ENCODE peak calls at places on chromosomes 3 and 15, in six cellular contexts. J is Panc1, I is breast epithelium, X is mammary epithelial cell, F is trophoblast cell, T is endodermal cell. R is an unnamed sample.
A peak's percentile ranks its signal among the peaks of the same experiment; 100 is the strongest.

GRCh38 chr15:73935547-73935946 is 9.3 kb downstream of the LOXL1 start:
- DNase-seq in F (no peak), I (no peak), J (no peak), T (no peak), X (peak; percentile 54), R (no peak)

GRCh38 chr3:51137715-51138114 is 247.4 kb upstream of the MANF start:
- DNase-seq in F (no peak), T (no peak), I (no peak), J (no peak), X (no peak), R (no peak)

GRCh38 chr3:147191795-147192385 is 214.5 kb downstream of the ZIC4 start:
- DNase-seq in X (peak; percentile 31), I (no peak), F (peak; percentile 10), T (peak; percentile 81), J (peak; percentile 42), R (no peak)

GRCh38 chr3:172868565-172869172 is 118.1 kb downstream of the ECT2 start:
- DNase-seq in X (no peak), J (no peak), T (no peak), I (no peak), F (no peak), R (no peak)

GRCh38 chr15:101675796-101676582 is 23.8 kb upstream of the TM2D3 start:
- DNase-seq in I (no peak), X (peak; percentile 61), F (no peak), T (peak; percentile 60), J (no peak), R (peak; percentile 66)

GRCh38 chr15:57611938-57612337 is 20.2 kb downstream of the MYZAP start:
- DNase-seq in T (peak; percentile 57), X (peak; percentile 89), I (no peak), J (no peak), F (no peak), R (no peak)

GRCh38 chr3:33067484-33067883 is 29.5 kb downstream of the GLB1 start:
- DNase-seq in I (no peak), T (peak; percentile 29), X (no peak), J (no peak), F (peak; percentile 9), R (no peak)

GRCh38 chr3:183381179-183381578 is 47.2 kb downstream of the MCF2L2 start:
- DNase-seq in X (peak; percentile 80), F (peak; percentile 71), J (no peak), T (no peak), I (no peak), R (no peak)

GRCh38 chr15:61393949-61394348 is 164.8 kb upstream of the RORA start:
- DNase-seq in X (no peak), F (no peak), J (no peak), T (no peak), I (no peak), R (no peak)

GRCh38 chr15:75455982-75456531 is 4.6 kb upstream of the SIN3A start:
- DNase-seq in T (peak; percentile 86), X (peak; percentile 71), I (no peak), J (no peak), F (peak; percentile 86), R (peak; percentile 64)

GRCh38 chr15:75397494-75397893 is 29.1 kb upstream of the MAN2C1 start:
- DNase-seq in X (peak; percentile 3), I (no peak), T (no peak), F (no peak), J (no peak), R (no peak)

GRCh38 chr3:79380581-79380980 is 387.2 kb downstream of the ROBO1 start:
- DNase-seq in J (no peak), X (no peak), F (no peak), I (no peak), T (no peak), R (no peak)

GRCh38 chr3:107986505-107986904 is 104.3 kb downstream of the CD47 start:
- DNase-seq in X (no peak), J (no peak), I (no peak), F (no peak), T (no peak), R (no peak)

GRCh38 chr3:170410428-170411029 is 8.1 kb upstream of the CLDN11 start:
- DNase-seq in X (no peak), I (no peak), F (no peak), J (peak; percentile 15), T (no peak), R (no peak)

GRCh38 chr15:39999538-39999937 is 39.4 kb downstream of the SRP14 start:
- DNase-seq in X (no peak), J (no peak), T (no peak), I (no peak), F (no peak), R (no peak)

GRCh38 chr15:61243984-61244593 is 15.0 kb upstream of the RORA start:
- DNase-seq in T (no peak), X (no peak), F (no peak), J (no peak), I (no peak), R (no peak)

GRCh38 chr15:45121706-45122417 is 7.7 kb downstream of the DUOXA2 start:
- DNase-seq in T (no peak), J (peak; percentile 18), X (peak; percentile 90), I (no peak), F (peak; percentile 46), R (no peak)

GRCh38 chr15:68365140-68365745 is 66.7 kb downstream of the ITGA11 start:
- DNase-seq in F (no peak), I (no peak), T (no peak), J (no peak), X (no peak), R (no peak)

GRCh38 chr3:51391566-51392300 is 648 bp downstream of the RBM15B start:
- DNase-seq in X (peak; percentile 37), F (peak; percentile 38), J (no peak), I (no peak), T (peak; percentile 68), R (no peak)

GRCh38 chr3:172065967-172066762 is 26.8 kb downstream of the FNDC3B start:
- DNase-seq in F (no peak), X (no peak), J (no peak), I (no peak), T (no peak), R (no peak)

GRCh38 chr15:81329446-81329845 is 5.5 kb upstream of the STARD5 start:
- DNase-seq in J (no peak), I (no peak), F (no peak), X (no peak), T (no peak), R (no peak)

DNA sequence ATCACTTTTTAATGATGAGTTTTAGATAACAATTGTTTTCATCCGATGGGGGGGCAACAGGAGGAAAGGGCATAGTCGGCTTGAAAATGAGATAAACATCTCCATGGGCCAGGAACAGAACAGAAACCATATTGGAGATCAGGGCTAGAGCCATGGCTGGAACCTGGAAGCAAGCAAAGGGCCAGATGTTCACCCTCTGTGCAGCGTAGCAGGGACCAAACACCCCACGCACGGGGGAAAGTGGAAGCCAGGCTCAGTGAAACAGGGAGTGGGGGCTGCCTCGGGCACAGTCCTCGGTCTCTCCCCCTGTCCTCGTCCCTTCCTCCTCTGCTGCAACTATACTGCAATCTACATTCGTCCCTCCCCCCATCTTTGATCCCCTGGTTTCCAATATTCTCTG is 121.7 kb downstream of the XXYLT1 start:
- DNase-seq in J (no peak), X (no peak), F (no peak), I (no peak), T (no peak), R (no peak)
- H3K4me1 ChIP-seq in J (peaks cover 63% of the 10 kb centered on the region), X (no peaks in the 10 kb centered on the region), F (no peaks in the 10 kb centered on the region), I (peaks cover under 1% of the 10 kb centered on the region), T (peaks cover 19% of the 10 kb centered on the region), R (peaks cover 22% of the 10 kb centered on the region)

GRCh38 chr15:77032647-77033416 is 37.9 kb downstream of the PSTPIP1 start:
- DNase-seq in F (no peak), X (no peak), J (no peak), I (peak; percentile 46), T (no peak), R (no peak)

GRCh38 chr15:77030928-77031375 is 36.0 kb downstream of the PSTPIP1 start:
- DNase-seq in F (no peak), X (no peak), T (peak; percentile 47), J (no peak), I (peak; percentile 39), R (peak; percentile 28)

GRCh38 chr15:77032052-77032646 is 37.2 kb downstream of the PSTPIP1 start:
- DNase-seq in X (no peak), I (peak; percentile 36), F (no peak), J (no peak), T (no peak), R (peak; percentile 29)

GRCh38 chr15:77030042-77030927 is 35.4 kb downstream of the PSTPIP1 start:
- DNase-seq in T (peak; percentile 67), J (no peak), I (no peak), F (no peak), X (no peak), R (peak; percentile 63)

DNA sequence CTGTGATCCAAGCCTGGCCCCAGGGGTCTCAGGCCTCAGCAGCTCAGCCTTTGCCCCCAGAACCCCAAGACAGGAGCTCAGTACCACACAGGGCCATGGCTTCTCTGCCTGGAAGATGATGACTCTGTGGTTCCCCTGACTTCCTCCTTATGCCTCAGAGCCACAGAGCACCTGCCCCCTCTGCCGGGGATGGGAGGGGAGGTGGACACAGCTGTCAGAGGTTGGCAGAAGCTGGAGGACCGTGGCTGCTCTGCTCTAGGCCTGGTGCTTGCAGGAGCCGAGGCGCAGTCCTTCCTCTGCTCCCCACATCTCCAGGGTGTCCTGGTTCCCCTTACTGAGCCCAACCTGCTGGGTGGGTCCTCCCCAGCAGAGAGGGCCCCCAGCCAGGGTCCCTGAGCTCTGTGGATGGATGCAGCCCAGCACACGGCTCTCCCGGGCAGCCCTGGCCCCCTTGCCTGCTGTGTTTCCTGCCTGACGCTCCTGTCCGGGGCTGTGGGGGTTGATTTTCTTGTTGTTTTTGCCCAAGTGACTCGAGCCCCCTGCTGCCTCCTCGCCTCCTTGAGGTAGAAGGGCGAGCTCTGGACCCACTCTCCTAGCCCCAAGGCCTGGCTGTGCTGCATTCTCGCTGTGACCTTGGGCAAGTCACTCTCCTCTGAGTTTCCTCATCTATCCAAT is 36.6 kb downstream of the PSTPIP1 start:
- DNase-seq in I (peak; percentile 28), X (no peak), T (peak; percentile 53), J (no peak), F (no peak), R (no peak)
- H3K27ac ChIP-seq in I (no peak overlapping the region), X (no peak overlapping the region), T (no peak overlapping the region), J (no peak overlapping the region), F (no peak overlapping the region), R (no peak overlapping the region)

DNA sequence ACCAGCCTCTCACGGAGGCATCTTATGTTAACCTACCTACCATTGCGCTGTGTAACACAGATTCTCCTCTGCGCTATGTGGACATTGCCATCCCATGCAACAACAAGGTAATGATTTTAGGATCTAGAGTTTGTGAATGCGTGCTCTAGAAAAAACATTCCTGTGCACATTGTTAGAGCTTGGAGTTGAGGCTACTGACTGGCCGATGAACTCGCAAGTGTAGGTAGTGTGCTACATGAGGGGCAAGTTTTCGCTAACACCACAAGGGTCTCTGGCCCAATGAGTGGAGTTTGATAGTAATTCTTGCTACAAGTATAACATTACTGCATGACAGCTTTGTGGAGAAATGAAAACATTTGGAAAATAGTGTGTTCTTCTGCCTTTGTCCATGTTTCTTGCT is 4.4 kb downstream of the RPSA start:
- DNase-seq in X (no peak), T (no peak), J (no peak), I (no peak), F (no peak), R (no peak)
- H3K4me1 ChIP-seq in X (peaks cover 19% of the 10 kb centered on the region), T (peaks cover 7% of the 10 kb centered on the region), J (peaks cover 14% of the 10 kb centered on the region), I (no peaks in the 10 kb centered on the region), F (peaks cover 2% of the 10 kb centered on the region), R (peaks cover 9% of the 10 kb centered on the region)

DNA sequence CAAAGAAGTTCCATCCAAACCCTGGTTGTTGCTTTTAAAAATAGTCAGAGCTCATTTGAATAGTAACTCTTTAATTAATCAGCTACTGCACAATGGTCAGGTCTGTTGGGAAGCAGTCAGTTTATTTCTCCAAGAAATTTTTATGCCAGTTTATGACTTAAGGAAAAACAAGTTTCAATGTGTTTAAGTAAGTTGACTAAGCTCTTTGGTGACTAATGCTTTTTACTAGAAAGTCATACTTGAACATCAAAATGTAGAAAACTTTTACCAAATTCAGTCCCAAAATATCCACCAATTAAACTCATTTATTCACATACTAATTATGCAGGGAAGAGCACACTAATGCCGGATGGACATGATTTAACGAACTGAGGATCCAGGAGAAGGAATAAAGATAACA is 22.1 kb downstream of the PRICKLE2 start:
- DNase-seq in T (no peak), I (no peak), F (no peak), J (no peak), X (peak; percentile 54), R (no peak)
- H3K27ac ChIP-seq in T (no peak overlapping the region), I (no peak overlapping the region), F (no peak overlapping the region), J (no peak overlapping the region), X (no peak overlapping the region), R (no peak overlapping the region)